ENCODE peak calls at places on chromosomes 12 and 14, in seven cellular contexts. One of them, this sample, is unnamed.

GRCh38 chr12:124436366-124436765 is 131.0 kb downstream of the NCOR2 start:
- DNase-seq in stimulated activated CD8-positive, alpha-beta memory T cell treated with anti-CD3 and anti-CD28 coated beads, Interleukin-2, amount 100 ng/mL, for 48 hours: no peak
- DNase-seq in stimulated activated CD4-positive, alpha-beta T cell treated with anti-CD3 and anti-CD28 coated beads, Interleukin-1b, Interleukin-23, amount 100 ng/mL, for 1 hour: no peak
- DNase-seq in hepatic stellate cell: no peak
- DNase-seq in ELR: peak
- DNase-seq in activated T-cell treated with anti-CD3 and anti-CD28 coated beads, Interleukin-2, amount 50 U/mL, for 24 hours: no peak
- DNase-seq in pancreas: no peak
- DNase-seq in this sample: no peak

GRCh38 chr14:39488600-39488999 is 56.4 kb upstream of the FBXO33 start:
- DNase-seq in pancreas: no peak
- DNase-seq in activated T-cell treated with anti-CD3 and anti-CD28 coated beads, Interleukin-2, amount 50 U/mL, for 24 hours: no peak
- DNase-seq in stimulated activated CD8-positive, alpha-beta memory T cell treated with anti-CD3 and anti-CD28 coated beads, Interleukin-2, amount 100 ng/mL, for 48 hours: no peak
- DNase-seq in ELR: no peak
- DNase-seq in stimulated activated CD4-positive, alpha-beta T cell treated with anti-CD3 and anti-CD28 coated beads, Interleukin-1b, Interleukin-23, amount 100 ng/mL, for 1 hour: no peak
- DNase-seq in hepatic stellate cell: no peak
- DNase-seq in this sample: no peak

GRCh38 chr12:109921982-109922381 is 21.9 kb downstream of the TCHP start:
- DNase-seq in activated T-cell treated with anti-CD3 and anti-CD28 coated beads, Interleukin-2, amount 50 U/mL, for 24 hours: no peak
- DNase-seq in pancreas: no peak
- DNase-seq in stimulated activated CD4-positive, alpha-beta T cell treated with anti-CD3 and anti-CD28 coated beads, Interleukin-1b, Interleukin-23, amount 100 ng/mL, for 1 hour: no peak
- DNase-seq in ELR: no peak
- DNase-seq in stimulated activated CD8-positive, alpha-beta memory T cell treated with anti-CD3 and anti-CD28 coated beads, Interleukin-2, amount 100 ng/mL, for 48 hours: no peak
- DNase-seq in hepatic stellate cell: no peak
- DNase-seq in this sample: no peak

GRCh38 chr12:15701721-15702156 is 87.4 kb downstream of the EPS8 start:
- DNase-seq in activated T-cell treated with anti-CD3 and anti-CD28 coated beads, Interleukin-2, amount 50 U/mL, for 24 hours: no peak
- DNase-seq in hepatic stellate cell: no peak
- DNase-seq in ELR: peak
- DNase-seq in stimulated activated CD8-positive, alpha-beta memory T cell treated with anti-CD3 and anti-CD28 coated beads, Interleukin-2, amount 100 ng/mL, for 48 hours: no peak
- DNase-seq in stimulated activated CD4-positive, alpha-beta T cell treated with anti-CD3 and anti-CD28 coated beads, Interleukin-1b, Interleukin-23, amount 100 ng/mL, for 1 hour: no peak
- DNase-seq in pancreas: no peak
- DNase-seq in this sample: no peak

GRCh38 chr12:78898416-78898815 is 33.8 kb downstream of the SYT1 start:
- DNase-seq in ELR: no peak
- DNase-seq in stimulated activated CD8-positive, alpha-beta memory T cell treated with anti-CD3 and anti-CD28 coated beads, Interleukin-2, amount 100 ng/mL, for 48 hours: no peak
- DNase-seq in pancreas: peak
- DNase-seq in stimulated activated CD4-positive, alpha-beta T cell treated with anti-CD3 and anti-CD28 coated beads, Interleukin-1b, Interleukin-23, amount 100 ng/mL, for 1 hour: no peak
- DNase-seq in activated T-cell treated with anti-CD3 and anti-CD28 coated beads, Interleukin-2, amount 50 U/mL, for 24 hours: no peak
- DNase-seq in hepatic stellate cell: no peak
- DNase-seq in this sample: no peak

GRCh38 chr12:57762463-57762862 is 4.4 kb downstream of the CYP27B1 start:
- DNase-seq in stimulated activated CD8-positive, alpha-beta memory T cell treated with anti-CD3 and anti-CD28 coated beads, Interleukin-2, amount 100 ng/mL, for 48 hours: no peak
- DNase-seq in stimulated activated CD4-positive, alpha-beta T cell treated with anti-CD3 and anti-CD28 coated beads, Interleukin-1b, Interleukin-23, amount 100 ng/mL, for 1 hour: no peak
- DNase-seq in ELR: no peak
- DNase-seq in hepatic stellate cell: no peak
- DNase-seq in activated T-cell treated with anti-CD3 and anti-CD28 coated beads, Interleukin-2, amount 50 U/mL, for 24 hours: no peak
- DNase-seq in pancreas: no peak
- DNase-seq in this sample: no peak

GRCh38 chr14:95527392-95528002 is 7.4 kb upstream of the GLRX5 start:
- DNase-seq in pancreas: no peak
- DNase-seq in stimulated activated CD4-positive, alpha-beta T cell treated with anti-CD3 and anti-CD28 coated beads, Interleukin-1b, Interleukin-23, amount 100 ng/mL, for 1 hour: no peak
- DNase-seq in activated T-cell treated with anti-CD3 and anti-CD28 coated beads, Interleukin-2, amount 50 U/mL, for 24 hours: no peak
- DNase-seq in ELR: peak
- DNase-seq in stimulated activated CD8-positive, alpha-beta memory T cell treated with anti-CD3 and anti-CD28 coated beads, Interleukin-2, amount 100 ng/mL, for 48 hours: no peak
- DNase-seq in hepatic stellate cell: peak
- DNase-seq in this sample: no peak

GRCh38 chr14:99273724-99274345 is 1.8 kb upstream of the BCL11B start:
- DNase-seq in hepatic stellate cell: no peak
- DNase-seq in stimulated activated CD4-positive, alpha-beta T cell treated with anti-CD3 and anti-CD28 coated beads, Interleukin-1b, Interleukin-23, amount 100 ng/mL, for 1 hour: no peak
- DNase-seq in stimulated activated CD8-positive, alpha-beta memory T cell treated with anti-CD3 and anti-CD28 coated beads, Interleukin-2, amount 100 ng/mL, for 48 hours: peak
- DNase-seq in pancreas: no peak
- DNase-seq in activated T-cell treated with anti-CD3 and anti-CD28 coated beads, Interleukin-2, amount 50 U/mL, for 24 hours: peak
- DNase-seq in ELR: no peak
- DNase-seq in this sample: peak

GRCh38 chr12:108337235-108338223 is 1.6 kb downstream of the CMKLR1 start:
- DNase-seq in stimulated activated CD4-positive, alpha-beta T cell treated with anti-CD3 and anti-CD28 coated beads, Interleukin-1b, Interleukin-23, amount 100 ng/mL, for 1 hour: no peak
- DNase-seq in activated T-cell treated with anti-CD3 and anti-CD28 coated beads, Interleukin-2, amount 50 U/mL, for 24 hours: no peak
- DNase-seq in hepatic stellate cell: peak
- DNase-seq in pancreas: no peak
- DNase-seq in stimulated activated CD8-positive, alpha-beta memory T cell treated with anti-CD3 and anti-CD28 coated beads, Interleukin-2, amount 100 ng/mL, for 48 hours: no peak
- DNase-seq in ELR: peak
- DNase-seq in this sample: no peak

GRCh38 chr12:117850048-117850447 is 118.7 kb downstream of the KSR2 start:
- DNase-seq in stimulated activated CD4-positive, alpha-beta T cell treated with anti-CD3 and anti-CD28 coated beads, Interleukin-1b, Interleukin-23, amount 100 ng/mL, for 1 hour: no peak
- DNase-seq in ELR: peak
- DNase-seq in pancreas: no peak
- DNase-seq in stimulated activated CD8-positive, alpha-beta memory T cell treated with anti-CD3 and anti-CD28 coated beads, Interleukin-2, amount 100 ng/mL, for 48 hours: no peak
- DNase-seq in hepatic stellate cell: peak
- DNase-seq in activated T-cell treated with anti-CD3 and anti-CD28 coated beads, Interleukin-2, amount 50 U/mL, for 24 hours: no peak
- DNase-seq in this sample: no peak

GRCh38 chr14:53547593-53547992 is 394.5 kb upstream of the DDHD1 start:
- DNase-seq in stimulated activated CD4-positive, alpha-beta T cell treated with anti-CD3 and anti-CD28 coated beads, Interleukin-1b, Interleukin-23, amount 100 ng/mL, for 1 hour: no peak
- DNase-seq in hepatic stellate cell: no peak
- DNase-seq in stimulated activated CD8-positive, alpha-beta memory T cell treated with anti-CD3 and anti-CD28 coated beads, Interleukin-2, amount 100 ng/mL, for 48 hours: no peak
- DNase-seq in pancreas: no peak
- DNase-seq in ELR: no peak
- DNase-seq in activated T-cell treated with anti-CD3 and anti-CD28 coated beads, Interleukin-2, amount 50 U/mL, for 24 hours: no peak
- DNase-seq in this sample: no peak

GRCh38 chr12:45331552-45331951 is 115.7 kb downstream of the ANO6 start:
- DNase-seq in pancreas: no peak
- DNase-seq in hepatic stellate cell: no peak
- DNase-seq in stimulated activated CD4-positive, alpha-beta T cell treated with anti-CD3 and anti-CD28 coated beads, Interleukin-1b, Interleukin-23, amount 100 ng/mL, for 1 hour: no peak
- DNase-seq in stimulated activated CD8-positive, alpha-beta memory T cell treated with anti-CD3 and anti-CD28 coated beads, Interleukin-2, amount 100 ng/mL, for 48 hours: no peak
- DNase-seq in ELR: no peak
- DNase-seq in activated T-cell treated with anti-CD3 and anti-CD28 coated beads, Interleukin-2, amount 50 U/mL, for 24 hours: no peak
- DNase-seq in this sample: no peak

GRCh38 chr12:97142737-97143450 is 235.8 kb downstream of the NEDD1 start:
- DNase-seq in hepatic stellate cell: no peak
- DNase-seq in stimulated activated CD8-positive, alpha-beta memory T cell treated with anti-CD3 and anti-CD28 coated beads, Interleukin-2, amount 100 ng/mL, for 48 hours: no peak
- DNase-seq in ELR: no peak
- DNase-seq in activated T-cell treated with anti-CD3 and anti-CD28 coated beads, Interleukin-2, amount 50 U/mL, for 24 hours: no peak
- DNase-seq in stimulated activated CD4-positive, alpha-beta T cell treated with anti-CD3 and anti-CD28 coated beads, Interleukin-1b, Interleukin-23, amount 100 ng/mL, for 1 hour: no peak
- DNase-seq in pancreas: no peak
- DNase-seq in this sample: no peak

GRCh38 chr12:3527181-3527580 is 36.2 kb downstream of the PRMT8 start:
- DNase-seq in ELR: peak
- DNase-seq in stimulated activated CD4-positive, alpha-beta T cell treated with anti-CD3 and anti-CD28 coated beads, Interleukin-1b, Interleukin-23, amount 100 ng/mL, for 1 hour: no peak
- DNase-seq in activated T-cell treated with anti-CD3 and anti-CD28 coated beads, Interleukin-2, amount 50 U/mL, for 24 hours: no peak
- DNase-seq in pancreas: no peak
- DNase-seq in stimulated activated CD8-positive, alpha-beta memory T cell treated with anti-CD3 and anti-CD28 coated beads, Interleukin-2, amount 100 ng/mL, for 48 hours: no peak
- DNase-seq in hepatic stellate cell: no peak
- DNase-seq in this sample: no peak

GRCh38 chr14:30641207-30641606 is 19.1 kb downstream of the SCFD1 start:
- DNase-seq in stimulated activated CD8-positive, alpha-beta memory T cell treated with anti-CD3 and anti-CD28 coated beads, Interleukin-2, amount 100 ng/mL, for 48 hours: no peak
- DNase-seq in activated T-cell treated with anti-CD3 and anti-CD28 coated beads, Interleukin-2, amount 50 U/mL, for 24 hours: no peak
- DNase-seq in hepatic stellate cell: no peak
- DNase-seq in pancreas: no peak
- DNase-seq in stimulated activated CD4-positive, alpha-beta T cell treated with anti-CD3 and anti-CD28 coated beads, Interleukin-1b, Interleukin-23, amount 100 ng/mL, for 1 hour: no peak
- DNase-seq in ELR: no peak
- DNase-seq in this sample: no peak

GRCh38 chr12:91335724-91336123 is 153.1 kb upstream of the DCN start:
- DNase-seq in stimulated activated CD8-positive, alpha-beta memory T cell treated with anti-CD3 and anti-CD28 coated beads, Interleukin-2, amount 100 ng/mL, for 48 hours: no peak
- DNase-seq in ELR: no peak
- DNase-seq in stimulated activated CD4-positive, alpha-beta T cell treated with anti-CD3 and anti-CD28 coated beads, Interleukin-1b, Interleukin-23, amount 100 ng/mL, for 1 hour: no peak
- DNase-seq in activated T-cell treated with anti-CD3 and anti-CD28 coated beads, Interleukin-2, amount 50 U/mL, for 24 hours: no peak
- DNase-seq in pancreas: no peak
- DNase-seq in hepatic stellate cell: no peak
- DNase-seq in this sample: no peak

GRCh38 chr14:49692895-49693737 is at the start of gene KLHDC1:
- DNase-seq in pancreas: peak
- DNase-seq in hepatic stellate cell: peak
- DNase-seq in activated T-cell treated with anti-CD3 and anti-CD28 coated beads, Interleukin-2, amount 50 U/mL, for 24 hours: peak
- DNase-seq in ELR: peak
- DNase-seq in stimulated activated CD8-positive, alpha-beta memory T cell treated with anti-CD3 and anti-CD28 coated beads, Interleukin-2, amount 100 ng/mL, for 48 hours: peak
- DNase-seq in stimulated activated CD4-positive, alpha-beta T cell treated with anti-CD3 and anti-CD28 coated beads, Interleukin-1b, Interleukin-23, amount 100 ng/mL, for 1 hour: peak
- DNase-seq in this sample: peak

GRCh38 chr12:122395319-122395718 is 27.1 kb downstream of the CLIP1 start:
- DNase-seq in ELR: peak
- DNase-seq in stimulated activated CD4-positive, alpha-beta T cell treated with anti-CD3 and anti-CD28 coated beads, Interleukin-1b, Interleukin-23, amount 100 ng/mL, for 1 hour: no peak
- DNase-seq in activated T-cell treated with anti-CD3 and anti-CD28 coated beads, Interleukin-2, amount 50 U/mL, for 24 hours: no peak
- DNase-seq in hepatic stellate cell: peak
- DNase-seq in pancreas: no peak
- DNase-seq in stimulated activated CD8-positive, alpha-beta memory T cell treated with anti-CD3 and anti-CD28 coated beads, Interleukin-2, amount 100 ng/mL, for 48 hours: no peak
- DNase-seq in this sample: no peak

GRCh38 chr14:93954900-93955891 is 21.2 kb downstream of the ASB2 start:
- DNase-seq in hepatic stellate cell: no peak
- DNase-seq in pancreas: no peak
- DNase-seq in ELR: no peak
- DNase-seq in stimulated activated CD4-positive, alpha-beta T cell treated with anti-CD3 and anti-CD28 coated beads, Interleukin-1b, Interleukin-23, amount 100 ng/mL, for 1 hour: no peak
- DNase-seq in stimulated activated CD8-positive, alpha-beta memory T cell treated with anti-CD3 and anti-CD28 coated beads, Interleukin-2, amount 100 ng/mL, for 48 hours: no peak
- DNase-seq in activated T-cell treated with anti-CD3 and anti-CD28 coated beads, Interleukin-2, amount 50 U/mL, for 24 hours: peak
- DNase-seq in this sample: no peak